ENCODE peak calls at places on chromosomes 7 and 10, in nine cellular contexts. X is astrocyte of the spinal cord, E is heart right ventricle, I is IMR-90, Z is psoas muscle, W is hepatocyte, P is coronary artery, Q is right atrium auricular region, J is brain microvascular endothelial cell. H is an unnamed sample.

GRCh38 chr7:69696686-69697685 is 98.7 kb downstream of the AUTS2 start:
- DNase-seq in X (no peak), P (no peak), Q (no peak), I (no peak), E (no peak), Z (no peak), W (no peak), J (no peak), H (no peak)

GRCh38 chr7:7435978-7436377 is 99.7 kb downstream of the COL28A1 start:
- DNase-seq in W (no peak), Q (no peak), J (no peak), X (no peak), E (no peak), P (no peak), Z (no peak), I (no peak), H (no peak)

GRCh38 chr10:128764190-128764589 is 638.0 kb upstream of the MKI67 start:
- DNase-seq in Q (no peak), I (no peak), E (no peak), J (no peak), P (no peak), X (no peak), W (no peak), Z (no peak), H (no peak)

GRCh38 chr7:113383638-113384037 is 265.3 kb upstream of the SMIM30 start:
- DNase-seq in I (no peak), Q (no peak), J (no peak), Z (no peak), W (no peak), P (no peak), X (no peak), E (no peak), H (no peak)

GRCh38 chr10:79298403-79299244 is 48.6 kb upstream of the PPIF start:
- DNase-seq in P (no peak), I (peak), Q (peak), X (peak), E (no peak), W (peak), Z (peak), J (peak), H (peak)

GRCh38 chr7:88668591-88668990 is 90.9 kb upstream of the ZNF804B start:
- DNase-seq in W (no peak), E (no peak), Q (no peak), I (no peak), X (no peak), Z (no peak), P (no peak), J (no peak), H (no peak)

GRCh38 chr7:28536259-28536658 is 123.9 kb downstream of the CREB5 start:
- DNase-seq in Q (no peak), E (no peak), X (peak), P (no peak), I (peak), J (peak), W (peak), Z (peak), H (no peak)

GRCh38 chr7:97499204-97499603 is 232.7 kb upstream of the TAC1 start:
- DNase-seq in J (peak), Q (no peak), E (no peak), P (no peak), W (peak), X (no peak), I (no peak), Z (no peak), H (peak)

GRCh38 chr7:95330194-95331003 is 6.1 kb upstream of the PON1 start:
- DNase-seq in Z (no peak), E (no peak), X (peak), J (peak), I (no peak), Q (no peak), P (no peak), W (no peak), H (no peak)

GRCh38 chr7:51160411-51160810 is 156.2 kb downstream of the COBL start:
- DNase-seq in I (no peak), E (no peak), Q (no peak), P (no peak), W (no peak), X (no peak), J (no peak), Z (no peak), H (no peak)

GRCh38 chr10:133359554-133359971 is 1.7 kb upstream of the FUOM start:
- DNase-seq in E (no peak), I (no peak), X (no peak), P (no peak), Z (no peak), W (peak), Q (no peak), J (no peak), H (no peak)

GRCh38 chr7:94375167-94375566 is 19.5 kb upstream of the COL1A2 start:
- DNase-seq in P (peak), E (peak), W (peak), Q (peak), Z (no peak), J (peak), I (peak), X (peak), H (peak)

GRCh38 chr7:68078311-68078710 is 1081.7 kb downstream of the TYW1 start:
- DNase-seq in I (no peak), Q (no peak), J (no peak), X (no peak), E (no peak), Z (no peak), W (no peak), P (no peak), H (no peak)

DNA sequence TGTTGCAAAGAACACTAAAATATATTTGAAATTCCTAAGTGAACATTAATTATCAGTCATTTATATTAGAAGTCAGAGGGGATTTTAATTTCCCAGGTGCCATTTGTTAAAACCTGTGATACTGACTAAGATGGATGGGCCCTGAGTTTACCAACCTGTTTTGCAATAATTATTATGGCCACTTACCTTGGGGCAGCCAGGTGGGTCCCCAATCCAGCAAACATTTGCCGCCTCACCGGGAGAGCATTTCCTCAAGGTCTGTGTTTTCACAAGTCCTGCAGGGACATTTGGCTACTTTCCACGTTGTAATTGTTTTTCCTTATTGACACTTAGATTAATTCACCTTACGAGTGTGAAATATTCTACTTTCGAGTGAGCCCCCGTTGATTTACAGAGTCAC is 251.2 kb upstream of the PPP2R2D start:
- DNase-seq in P (no peak), X (no peak), Z (no peak), I (no peak), E (no peak), J (no peak), W (no peak), Q (no peak), H (no peak)
- TF ChIP-seq CTCF in P (no peak), X (no peak), Z (no peak), I (no peak), E (no peak), J (no peak), W (no peak), Q (no peak), H (no peak)

GRCh38 chr10:103727991-103728689 is 127.2 kb downstream of the SH3PXD2A start:
- DNase-seq in I (no peak), J (no peak), X (no peak), W (no peak), Q (no peak), P (no peak), Z (no peak), E (no peak), H (no peak)

GRCh38 chr10:103727546-103727963 is 127.8 kb downstream of the SH3PXD2A start:
- DNase-seq in J (no peak), X (no peak), E (peak), Q (no peak), I (no peak), W (no peak), Z (peak), P (no peak), H (no peak)

GRCh38 chr10:103731609-103732270 is 123.6 kb downstream of the SH3PXD2A start:
- DNase-seq in Q (no peak), Z (no peak), I (no peak), W (no peak), J (no peak), E (no peak), P (no peak), X (no peak), H (no peak)

GRCh38 chr10:103732339-103732738 is 123.0 kb downstream of the SH3PXD2A start:
- DNase-seq in Q (no peak), X (no peak), Z (no peak), E (no peak), W (no peak), I (no peak), P (no peak), J (no peak), H (no peak)

GRCh38 chr10:103729851-103730250 is 125.5 kb downstream of the SH3PXD2A start:
- DNase-seq in J (no peak), P (no peak), W (no peak), I (no peak), E (no peak), X (no peak), Z (no peak), Q (no peak), H (no peak)
- H3K4me3 ChIP-seq in J (no peak), P (no peak), W (no peak), I (no peak), E (no peak), X (no peak), Z (no peak), Q (no peak), H (no peak)

GRCh38 chr10:59127991-59128390 is 48.5 kb upstream of the PHYHIPL start:
- DNase-seq in P (no peak), E (no peak), Z (no peak), J (no peak), I (no peak), W (no peak), Q (no peak), X (no peak), H (no peak)
- TF ChIP-seq CTCF in P (no peak), E (no peak), Z (no peak), J (no peak), I (no peak), W (no peak), Q (no peak), X (no peak), H (no peak)

DNA sequence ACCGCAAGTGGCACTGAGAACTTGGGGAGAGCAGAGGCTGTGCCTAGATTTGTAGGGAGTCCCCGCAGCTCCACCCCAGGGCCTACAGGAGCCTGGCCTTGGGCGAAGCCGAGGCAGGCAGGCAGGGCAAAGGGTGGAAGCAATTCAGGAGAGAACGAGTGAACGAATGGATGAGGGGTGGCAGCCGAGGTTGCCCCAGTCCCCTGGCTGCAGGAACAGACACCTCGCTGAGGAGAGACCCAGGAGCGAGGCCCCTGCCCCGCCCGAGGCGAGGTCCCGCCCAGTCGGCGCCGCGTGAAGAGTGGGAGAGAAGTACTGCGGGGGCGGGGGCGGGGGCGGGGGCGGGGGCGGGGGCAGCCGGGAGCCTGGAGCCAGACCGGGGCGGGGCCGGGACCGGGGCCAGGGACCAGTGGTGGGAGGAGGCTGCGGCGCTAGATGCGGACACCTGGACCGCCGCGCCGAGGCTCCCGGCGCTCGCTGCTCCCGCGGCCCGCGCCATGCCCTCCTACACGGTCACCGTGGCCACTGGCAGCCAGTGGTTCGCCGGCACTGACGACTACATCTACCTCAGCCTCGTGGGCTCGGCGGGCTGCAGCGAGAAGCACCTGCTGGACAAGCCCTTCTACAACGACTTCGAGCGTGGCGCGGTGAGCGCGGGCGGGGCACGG is at the start of gene ALOX5:
- DNase-seq in Z (peak), J (no peak), E (peak), W (peak), I (no peak), X (no peak), Q (peak), P (peak), H (no peak)
- H3K4me3 ChIP-seq in Z (peak), J (peak), E (peak), W (peak), I (no peak), X (no peak), Q (peak), P (peak), H (peak)

DNA sequence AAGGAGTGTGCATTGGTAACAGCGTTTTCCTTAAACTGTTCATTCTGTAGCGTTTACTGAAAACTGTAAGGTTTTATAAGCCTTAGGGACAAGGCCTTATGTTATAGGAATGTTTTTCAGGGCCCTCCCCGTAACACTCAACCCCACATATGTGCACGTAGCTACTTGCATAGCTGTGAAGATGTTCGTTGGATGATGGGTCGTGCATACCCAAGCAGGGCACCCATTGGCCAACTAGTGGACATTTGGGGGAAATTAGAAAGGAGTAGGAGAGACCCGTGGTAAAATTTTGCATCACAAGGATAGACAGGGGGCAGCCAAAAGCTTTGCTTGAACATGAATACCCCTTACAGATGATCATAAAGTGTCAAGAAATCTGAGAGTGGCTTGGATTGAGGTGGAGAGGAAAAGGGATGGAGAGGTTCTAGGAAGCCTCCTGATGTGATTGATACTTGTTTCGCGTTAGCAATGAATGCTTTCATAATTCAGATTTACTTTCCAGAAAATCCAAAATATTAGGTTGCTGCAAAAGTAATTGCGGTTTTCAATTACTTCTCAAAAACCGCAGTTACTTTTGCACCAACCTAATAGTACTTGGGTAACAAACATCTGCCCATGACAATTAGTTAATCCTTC is 878 bp downstream of the SEC61A2 start:
- DNase-seq in I (peak), P (no peak), Z (no peak), J (peak), W (peak), Q (no peak), X (peak), E (peak), H (peak)
- TF ChIP-seq CTCF in I (peak), P (peak), Z (peak), J (peak), W (peak), Q (no peak), X (peak), E (peak), H (peak)

DNA sequence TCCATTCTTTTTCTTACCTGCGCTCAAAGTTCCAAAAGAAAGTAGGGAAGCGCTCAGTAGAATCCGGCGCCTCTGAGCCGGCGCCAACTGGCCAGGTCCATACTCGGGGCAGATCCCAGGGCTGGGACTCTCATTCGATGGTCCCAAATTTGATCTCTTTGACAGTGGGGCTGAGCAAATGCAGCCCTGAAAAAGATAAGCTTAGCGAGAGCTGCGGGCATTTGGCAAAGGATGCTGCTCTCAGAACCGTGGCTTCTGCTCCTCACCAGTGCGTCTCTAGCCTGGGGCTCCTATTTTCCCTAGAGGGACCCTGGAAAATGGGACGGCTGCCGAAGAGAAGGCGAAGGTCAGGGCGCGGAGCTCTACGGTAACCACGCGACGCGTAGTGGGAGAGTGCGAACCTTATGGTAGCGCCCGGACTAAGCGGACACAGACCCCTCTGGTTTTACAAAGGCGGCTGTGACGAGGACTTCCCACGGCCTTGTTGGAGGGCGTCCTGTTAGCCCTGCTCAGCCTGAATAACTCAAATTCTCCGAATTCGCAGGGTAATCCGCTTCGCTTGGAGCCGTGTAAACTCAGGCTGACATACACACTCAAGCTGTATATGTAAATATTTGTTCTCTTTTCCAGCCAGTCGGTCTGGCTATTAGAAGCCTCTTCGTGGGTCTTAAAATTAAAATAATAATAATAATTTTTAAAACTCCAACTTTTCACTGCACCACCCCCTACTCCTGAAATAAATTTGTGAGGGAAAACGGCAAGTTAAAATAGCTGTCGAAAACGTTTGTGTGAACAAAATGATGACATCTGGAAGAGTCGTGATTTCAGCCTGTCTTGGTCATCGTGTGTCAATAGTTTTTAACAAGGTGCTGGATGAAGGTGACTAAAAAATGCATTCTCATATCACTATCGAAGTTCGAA is 856 bp upstream of the TBX20 start:
- DNase-seq in Q (peak), Z (no peak), P (no peak), I (no peak), W (peak), J (no peak), E (no peak), X (no peak), H (no peak)
- H3K4me3 ChIP-seq in Q (peak), Z (peak), P (peak), I (peak), W (peak), J (peak), E (peak), X (peak), H (no peak)

GRCh38 chr10:18689498-18689897 is 30.3 kb downstream of the ARL5B start:
- DNase-seq in Z (no peak), W (peak), P (no peak), Q (no peak), J (no peak), E (no peak), I (peak), X (peak), H (no peak)
- TF ChIP-seq CTCF in Z (no peak), W (peak), P (no peak), Q (no peak), J (peak), E (peak), I (peak), X (peak), H (peak)

GRCh38 chr7:33932832-33933468 is 27.6 kb downstream of the BMPER start:
- DNase-seq in P (peak), I (peak), E (peak), Z (peak), J (peak), W (peak), X (peak), Q (peak), H (peak)
- H3K4me3 ChIP-seq in P (peak), I (no peak), E (peak), Z (peak), J (peak), W (no peak), X (no peak), Q (no peak), H (no peak)

GRCh38 chr7:18352339-18353255 is 143.0 kb upstream of the HDAC9 start:
- DNase-seq in Q (no peak), X (peak), I (peak), J (peak), E (peak), W (peak), Z (no peak), P (no peak), H (no peak)
- TF ChIP-seq CTCF in Q (no peak), X (peak), I (peak), J (peak), E (peak), W (peak), Z (peak), P (peak), H (peak)